ENCODE peak calls at places on chromosome 11, in four cellular contexts. Z is BJ, Q is kidney, C is lower lobe of right lung. G is an unnamed sample.
A peak's percentile ranks its signal among the peaks of the same experiment; 100 is the strongest.

GRCh38 chr11:112610996-112611795 is 350.0 kb upstream of the NCAM1 start:
- DNase-seq in Q (no peak), Z (no peak), C (no peak), G (no peak)

GRCh38 chr11:37199082-37199481 is 601.0 kb upstream of the RAG2 start:
- DNase-seq in C (no peak), Z (no peak), Q (no peak), G (no peak)

GRCh38 chr11:72971211-72971610 is 157.0 kb downstream of the ATG16L2 start:
- DNase-seq in C (no peak), Z (no peak), Q (no peak), G (no peak)

GRCh38 chr11:134366279-134366678 is 34.5 kb downstream of the GLB1L2 start:
- DNase-seq in Q (no peak), Z (no peak), C (no peak), G (no peak)

GRCh38 chr11:1152316-1153104 is 5.2 kb upstream of the MUC5AC start:
- DNase-seq in Q (no peak), C (no peak), Z (no peak), G (no peak)

GRCh38 chr11:106304274-106304673 is 226.8 kb downstream of the AASDHPPT start:
- DNase-seq in C (no peak), Q (no peak), Z (no peak), G (no peak)

GRCh38 chr11:44862546-44863101 is 88.1 kb downstream of the TP53I11 start:
- DNase-seq in C (no peak), Q (no peak), Z (no peak), G (no peak)

GRCh38 chr11:20754957-20755356 is 85.6 kb downstream of the NELL1 start:
- DNase-seq in C (no peak), Z (no peak), Q (no peak), G (no peak)

GRCh38 chr11:35424157-35424945 is 5.0 kb upstream of the SLC1A2 start:
- DNase-seq in Q (no peak), C (no peak), Z (peak; percentile 68), G (no peak)

GRCh38 chr11:1846453-1846932 is 6.4 kb upstream of the LSP1 start:
- DNase-seq in Z (no peak), Q (no peak), C (no peak), G (no peak)

GRCh38 chr11:118108513-118108912 is 21.8 kb upstream of the SMIM35 start:
- DNase-seq in Q (no peak), C (no peak), Z (no peak), G (no peak)

GRCh38 chr11:36265793-36266628 is 23.2 kb downstream of the COMMD9 start:
- DNase-seq in Q (no peak), C (peak; percentile 63), Z (no peak), G (no peak)

GRCh38 chr11:13238879-13239514 is 38.6 kb upstream of the BMAL1 start:
- DNase-seq in Q (no peak), C (peak; percentile 49), Z (no peak), G (no peak)

GRCh38 chr11:108518581-108518980 is 20.4 kb upstream of the POGLUT3 start:
- DNase-seq in Z (no peak), Q (no peak), C (no peak), G (no peak)

GRCh38 chr11:27912916-27913315 is 195.0 kb downstream of the KIF18A start:
- DNase-seq in Z (no peak), Q (no peak), C (no peak), G (no peak)

GRCh38 chr11:77473001-77473800 is 693 bp downstream of the PAK1 start:
- DNase-seq in C (peak; percentile 71), Z (no peak), Q (peak; percentile 82), G (no peak)

GRCh38 chr11:122275513-122275912 is 159.5 kb upstream of the BLID start:
- DNase-seq in Z (no peak), C (no peak), Q (no peak), G (no peak)

GRCh38 chr11:7595951-7596350 is 77.3 kb downstream of the CYB5R2 start:
- DNase-seq in Q (no peak), C (no peak), Z (no peak), G (no peak)

GRCh38 chr11:120303004-120303637 is 22.0 kb upstream of the TLCD5 start:
- DNase-seq in C (no peak), Q (no peak), Z (no peak), G (peak; percentile 49)

GRCh38 chr11:30917859-30918478 is 331.8 kb upstream of the MPPED2 start:
- DNase-seq in Q (no peak), Z (no peak), C (no peak), G (no peak)

GRCh38 chr11:39365809-39366436 is 2093.5 kb downstream of the LRRC4C start:
- DNase-seq in Q (no peak), Z (no peak), C (no peak), G (no peak)

GRCh38 chr11:121889931-121890330 is 226.1 kb downstream of the BLID start:
- DNase-seq in Q (no peak), Z (no peak), C (no peak), G (no peak)

GRCh38 chr11:47216141-47216798 is 1.5 kb downstream of the DDB2 start:
- DNase-seq in C (no peak), Q (peak; percentile 82), Z (peak; percentile 59), G (no peak)

GRCh38 chr11:74288161-74288560 is 23.3 kb downstream of the P4HA3 start:
- DNase-seq in Z (peak; percentile 87), C (no peak), Q (no peak), G (peak; percentile 75)

GRCh38 chr11:3939651-3940190 is 84.3 kb downstream of the STIM1 start:
- DNase-seq in C (no peak), Q (no peak), Z (peak; percentile 73), G (no peak)

GRCh38 chr11:86511086-86511551 is 136.4 kb downstream of the CCDC81 start:
- DNase-seq in Z (no peak), Q (no peak), C (no peak), G (no peak)

GRCh38 chr11:130424613-130425140 is 3.7 kb downstream of the ADAMTS8 start:
- DNase-seq in Z (no peak), C (no peak), Q (no peak), G (no peak)

GRCh38 chr11:101844608-101845007 is 70.2 kb upstream of the CEP126 start:
- DNase-seq in C (no peak), Z (no peak), Q (no peak), G (no peak)

DNA sequence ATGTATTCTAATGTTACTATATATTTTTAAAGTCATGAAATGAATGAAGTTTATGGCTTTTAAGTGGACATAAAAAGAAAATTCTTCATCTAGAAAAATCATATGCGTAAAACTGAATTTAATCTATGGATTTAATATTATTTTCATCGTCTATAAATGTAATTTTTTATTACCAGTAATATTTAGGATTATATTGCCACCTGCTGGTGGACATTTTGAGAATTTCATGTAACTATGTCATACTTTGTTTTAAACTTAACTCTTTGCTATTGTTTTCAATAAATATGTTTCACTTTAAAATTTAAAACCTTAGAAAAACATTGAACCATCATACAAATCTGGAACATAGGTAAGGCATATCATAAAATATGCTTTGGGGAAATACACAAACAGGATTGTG is 66.5 kb upstream of the CEP126 start:
- DNase-seq in C (no peak), Z (no peak), Q (no peak), G (no peak)
- TF ChIP-seq CTCF in C (peak; percentile 45), Z (peak; percentile 22), Q (peak; percentile 18), G (peak; percentile 18)

GRCh38 chr11:9260182-9261146 is 4.7 kb downstream of the DENND5A start:
- DNase-seq in Z (no peak), Q (no peak), C (no peak), G (no peak)
- TF ChIP-seq CTCF in Z (peak; percentile 35), Q (no peak), C (no peak), G (peak; percentile 19)

DNA sequence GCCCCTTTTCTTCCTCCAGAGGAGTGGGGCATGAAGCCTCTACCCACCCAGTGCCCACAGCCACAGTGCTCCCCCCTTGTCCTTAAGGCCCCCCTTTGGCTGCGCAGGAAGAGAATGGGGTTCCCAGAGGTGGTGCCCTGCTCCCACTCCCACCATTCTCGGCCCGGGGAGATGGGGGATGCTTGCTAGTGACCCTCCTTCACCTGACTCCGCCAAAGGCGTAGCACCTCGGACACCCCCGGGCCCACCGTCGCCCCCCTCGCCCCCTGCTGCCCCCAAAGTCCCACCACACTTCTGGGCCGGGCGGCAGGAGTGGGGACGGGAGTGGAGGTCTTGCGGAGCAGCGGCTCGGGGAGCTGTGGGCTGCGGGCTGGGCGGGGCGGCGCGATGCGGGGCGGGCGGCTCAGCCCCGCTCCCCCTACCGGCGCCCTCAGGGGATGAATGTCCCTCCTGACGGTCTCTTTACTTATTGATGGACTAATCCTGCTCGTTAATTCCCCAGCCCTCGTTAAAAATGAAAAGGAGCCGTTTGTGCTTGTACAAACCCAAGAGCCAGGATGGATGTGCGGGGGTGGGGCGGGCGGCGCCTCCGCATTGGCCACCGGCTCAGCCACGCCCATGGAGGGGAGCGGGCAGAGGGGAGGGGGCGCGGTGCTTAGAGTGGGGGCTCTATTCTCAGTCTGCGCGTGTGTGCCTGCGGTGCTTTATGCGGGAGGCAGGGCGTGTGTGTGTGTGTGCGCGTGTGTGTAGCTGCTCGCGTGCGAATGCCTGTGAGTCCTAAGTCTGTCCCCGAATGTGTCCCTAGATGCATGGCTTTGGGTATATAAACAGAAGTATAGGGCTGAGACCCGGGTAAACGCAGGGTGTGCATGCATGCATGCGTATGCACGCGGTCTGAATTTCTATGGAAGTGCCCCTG is 25.6 kb downstream of the SYT7 start:
- DNase-seq in C (no peak), Z (no peak), Q (no peak), G (no peak)
- TF ChIP-seq CTCF in C (no peak), Z (peak; percentile 15), Q (no peak), G (no peak)

GRCh38 chr11:68950268-68950667 is 30.5 kb downstream of the MRGPRD start:
- DNase-seq in Q (no peak), Z (no peak), C (no peak), G (no peak)
- TF ChIP-seq CTCF in Q (no peak), Z (peak; percentile 52), C (no peak), G (peak; percentile 21)